ENCODE peak calls at places on chromosomes 3 and 15, in seven cellular contexts. D is OCI-LY7; M is EH; A is CD4-positive, CD25-positive, alpha-beta regulatory T cell; N is left ventricle myocardium inferior; B is iris pigment epithelial cell; Y is AG09319. G is an unnamed sample.

GRCh38 chr15:29268706-29269484 is 727 bp downstream of the NSMCE3 start:
- DNase-seq in N (peak), M (peak), D (peak), B (peak), Y (no peak), A (peak), G (peak)

GRCh38 chr3:188807002-188807401 is 364.8 kb upstream of the TPRG1 start:
- DNase-seq in N (no peak), A (no peak), Y (no peak), D (peak), B (no peak), M (peak), G (no peak)

GRCh38 chr3:56818156-56818985 is 16.6 kb upstream of the ARHGEF3 start:
- DNase-seq in Y (no peak), M (no peak), A (no peak), D (no peak), N (no peak), B (no peak), G (no peak)

GRCh38 chr3:146928421-146929059 is 323.4 kb upstream of the PLSCR5 start:
- DNase-seq in B (no peak), N (no peak), M (no peak), Y (no peak), D (no peak), A (no peak), G (no peak)

GRCh38 chr15:101496198-101496986 is 6.9 kb upstream of the PCSK6 start:
- DNase-seq in M (no peak), A (no peak), D (no peak), B (no peak), N (no peak), Y (no peak), G (no peak)

GRCh38 chr3:27312044-27312668 is 57.0 kb downstream of the NEK10 start:
- DNase-seq in B (peak), D (peak), A (no peak), Y (peak), M (peak), N (no peak), G (no peak)

GRCh38 chr3:54122802-54123537 is 618 bp downstream of the CACNA2D3 start:
- DNase-seq in Y (no peak), N (no peak), D (no peak), B (no peak), A (no peak), M (no peak), G (no peak)

GRCh38 chr15:51727141-51727897 is 10.1 kb downstream of the LYSMD2 start:
- DNase-seq in D (no peak), B (peak), A (no peak), Y (no peak), N (no peak), M (peak), G (no peak)

GRCh38 chr3:46693038-46693896 is at the start of gene ALS2CL:
- DNase-seq in D (peak), B (no peak), Y (no peak), M (peak), A (peak), N (peak), G (peak)

GRCh38 chr15:39580630-39581500 is at the start of gene THBS1:
- DNase-seq in B (peak), A (no peak), M (peak), D (no peak), N (peak), Y (peak), G (peak)

GRCh38 chr3:151227438-151228290 is 24.6 kb upstream of the GPR171 start:
- DNase-seq in N (peak), D (peak), A (peak), M (peak), B (peak), Y (peak), G (peak)

GRCh38 chr15:66595937-66596545 is 30.2 kb upstream of the LCTL start:
- DNase-seq in Y (no peak), A (no peak), M (peak), N (no peak), B (no peak), D (no peak), G (no peak)

GRCh38 chr3:196360586-196360985 is 22.4 kb upstream of the TM4SF19 start:
- DNase-seq in B (no peak), M (no peak), A (no peak), N (no peak), D (no peak), Y (no peak), G (no peak)

GRCh38 chr3:49553320-49553689 is 972 bp upstream of the BSN start:
- DNase-seq in D (no peak), N (no peak), B (peak), Y (no peak), M (peak), A (no peak), G (no peak)

GRCh38 chr15:77821188-77821958 is 188.7 kb upstream of the LINGO1 start:
- DNase-seq in N (peak), B (peak), M (peak), Y (peak), A (no peak), D (peak), G (peak)